ENCODE peak calls at places on chromosomes 5 and 9, in seven cellular contexts. R is H7, K is heart right ventricle, Z is small intestine, G is colonic mucosa, E is upper lobe of right lung, P is right lobe of liver. W is an unnamed sample.

GRCh38 chr9:93669958-93670207 is 93.5 kb downstream of the PHF2 start:
- DNase-seq in R (peak; percentile 36), K (no peak), Z (no peak), G (no peak), E (no peak), P (no peak), W (no peak)

GRCh38 chr9:19769213-19769612 is 19.6 kb downstream of the SLC24A2 start:
- DNase-seq in R (no peak), K (no peak), Z (no peak), G (no peak), E (no peak), P (no peak), W (no peak)

GRCh38 chr9:120698766-120699165 is 15.5 kb downstream of the MEGF9 start:
- DNase-seq in R (no peak), K (no peak), Z (no peak), G (no peak), E (no peak), P (no peak), W (no peak)

GRCh38 chr5:135204151-135204600 is 170.1 kb upstream of the PITX1 start:
- DNase-seq in R (no peak), K (no peak), Z (peak; percentile 31), G (peak; percentile 10), E (no peak), P (no peak), W (no peak)

GRCh38 chr9:71763752-71764332 is 4.5 kb downstream of the CEMIP2 start:
- DNase-seq in R (no peak), K (no peak), Z (no peak), G (no peak), E (no peak), P (no peak), W (no peak)

GRCh38 chr5:154190652-154191304 is at the start of gene GALNT10:
- DNase-seq in R (peak; percentile 35), K (peak; percentile 76), Z (peak; percentile 55), G (peak; percentile 53), E (peak; percentile 89), P (peak; percentile 76), W (peak; percentile 54)

GRCh38 chr5:77663081-77663863 is 24.8 kb upstream of the OTP start:
- DNase-seq in R (no peak), K (no peak), Z (no peak), G (no peak), E (no peak), P (no peak), W (no peak)

GRCh38 chr9:128286435-128286834 is 10.4 kb downstream of the SWI5 start:
- DNase-seq in R (no peak), K (peak; percentile 47), Z (no peak), G (no peak), E (no peak), P (no peak), W (no peak)

GRCh38 chr9:14746655-14747054 is 24.1 kb upstream of the CER1 start:
- DNase-seq in R (no peak), K (no peak), Z (no peak), G (no peak), E (no peak), P (no peak), W (no peak)

GRCh38 chr9:128747233-128747632 is 23.3 kb upstream of the ZDHHC12 start:
- DNase-seq in R (no peak), K (no peak), Z (no peak), G (no peak), E (no peak), P (no peak), W (no peak)

GRCh38 chr9:17906204-17906840 is 327.5 kb downstream of the SH3GL2 start:
- DNase-seq in R (peak; percentile 77), K (peak; percentile 18), Z (no peak), G (peak; percentile 72), E (peak; percentile 64), P (peak; percentile 51), W (no peak)
- H3K4me3 ChIP-seq in R (peak overlapping the region; percentile 49), K (peak overlapping the region; percentile 31), Z (peak overlapping the region; percentile 16), G (peak overlapping the region; percentile 59), E (peak overlapping the region; percentile 28), P (peak overlapping the region; percentile 35), W (no peak overlapping the region)

DNA sequence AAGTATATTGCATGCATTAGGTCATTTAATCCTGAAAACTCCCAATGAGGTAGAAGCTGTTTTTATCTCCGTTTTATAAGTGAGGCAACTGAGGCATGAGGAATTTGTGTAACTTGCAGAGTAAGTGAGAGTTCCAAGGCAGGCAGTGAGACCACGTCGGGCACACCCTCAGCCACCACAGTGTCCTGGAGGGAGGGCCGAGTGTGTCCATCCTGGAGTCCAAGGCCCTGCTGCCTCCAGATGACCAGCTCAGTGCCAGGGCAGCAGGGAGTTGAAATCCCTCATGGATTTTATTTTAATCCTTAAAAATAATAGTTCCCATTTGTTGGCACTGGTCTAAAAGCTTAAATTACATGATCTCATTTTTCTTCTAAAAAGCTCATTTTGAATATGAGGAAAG is 104.6 kb upstream of the SMIM23 start:
- DNase-seq in R (no peak), K (no peak), Z (no peak), G (no peak), E (no peak), P (no peak), W (no peak)
- H3K27me3 ChIP-seq in R (no peaks in the 10 kb centered on the region), K (no peaks in the 10 kb centered on the region), Z (peaks cover 2% of the 10 kb centered on the region), G (no peaks in the 10 kb centered on the region), E (no peaks in the 10 kb centered on the region), P (no peaks in the 10 kb centered on the region), W (no peaks in the 10 kb centered on the region)

GRCh38 chr9:126611592-126612328 is 2.0 kb upstream of the LMX1B start:
- DNase-seq in R (peak; percentile 97), K (peak; percentile 82), Z (peak; percentile 46), G (peak; percentile 75), E (peak; percentile 88), P (peak; percentile 78), W (peak; percentile 84)

GRCh38 chr9:126613656-126614055 is at the start of gene LMX1B:
- DNase-seq in R (peak; percentile 93), K (peak; percentile 61), Z (peak; percentile 7), G (no peak), E (peak; percentile 66), P (peak; percentile 58), W (peak; percentile 80)

GRCh38 chr9:126614088-126614454 is 343 bp downstream of the LMX1B start:
- DNase-seq in R (peak; percentile 74), K (no peak), Z (no peak), G (no peak), E (peak; percentile 67), P (no peak), W (no peak)

GRCh38 chr9:126612329-126612812 is 1.4 kb upstream of the LMX1B start:
- DNase-seq in R (peak; percentile 86), K (no peak), Z (no peak), G (no peak), E (no peak), P (peak; percentile 43), W (peak; percentile 48)

GRCh38 chr9:126612813-126613641 is 701 bp upstream of the LMX1B start:
- DNase-seq in R (peak; percentile 87), K (no peak), Z (no peak), G (no peak), E (peak; percentile 64), P (peak; percentile 52), W (no peak)
- H3K4me3 ChIP-seq in R (peak overlapping the region; percentile 43), K (peak overlapping the region; percentile 37), Z (peak overlapping the region; percentile 38), G (peak overlapping the region; percentile 9), E (peak overlapping the region; percentile 14), P (no peak overlapping the region), W (peak overlapping the region; percentile 65)

DNA sequence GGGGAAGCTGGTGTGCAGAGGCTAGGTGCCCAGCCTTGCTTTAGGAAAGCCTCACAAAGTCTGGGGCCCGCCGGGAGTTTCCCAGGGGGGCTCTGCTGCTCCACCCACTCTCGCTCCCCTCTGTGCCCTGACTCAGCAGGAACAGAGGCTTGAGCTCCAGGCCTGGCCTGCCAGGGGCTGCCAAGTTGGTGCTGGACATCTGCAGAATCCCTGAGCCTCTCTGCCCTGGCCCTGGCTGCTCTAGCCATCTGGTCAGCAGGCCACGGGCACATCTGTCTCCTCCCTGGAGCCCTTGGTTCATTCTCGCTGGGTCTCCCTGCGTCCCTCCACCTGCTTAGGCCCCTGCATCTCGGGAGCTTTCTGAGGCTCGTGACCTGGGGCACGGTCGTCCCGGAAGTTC is 626 bp upstream of the ADAMTSL2 start:
- DNase-seq in R (no peak), K (no peak), Z (no peak), G (no peak), E (no peak), P (no peak), W (no peak)
- H3K27me3 ChIP-seq in R (peaks cover 1% of the 10 kb centered on the region), K (peaks cover 32% of the 10 kb centered on the region), Z (peaks cover 5% of the 10 kb centered on the region), G (peaks cover 19% of the 10 kb centered on the region), E (peaks cover 14% of the 10 kb centered on the region), P (no peaks in the 10 kb centered on the region), W (no peaks in the 10 kb centered on the region)

DNA sequence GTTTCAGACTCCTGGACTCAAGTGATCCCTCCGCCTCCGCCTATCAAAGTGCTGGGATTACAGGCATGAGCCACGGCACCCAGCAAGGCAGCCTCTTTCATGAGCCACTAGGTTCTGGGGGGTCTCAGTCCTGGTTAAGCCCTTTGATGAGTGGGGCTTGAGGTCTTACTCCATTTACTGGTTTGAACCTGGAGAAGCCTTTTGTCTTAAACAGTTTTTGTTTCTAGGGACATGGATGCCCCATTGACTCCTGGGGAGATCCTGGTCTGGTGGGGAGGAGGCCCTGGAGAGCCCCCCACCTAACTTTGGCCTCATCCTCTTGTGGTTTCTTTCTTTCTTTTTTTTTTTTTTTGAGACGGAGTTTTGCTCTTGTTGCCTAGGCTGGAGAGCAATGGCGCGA is 6.7 kb downstream of the PRRC2B start:
- DNase-seq in R (no peak), K (no peak), Z (no peak), G (no peak), E (no peak), P (peak; percentile 5), W (no peak)
- H3K4me3 ChIP-seq in R (no peak overlapping the region), K (no peak overlapping the region), Z (no peak overlapping the region), G (no peak overlapping the region), E (no peak overlapping the region), P (no peak overlapping the region), W (no peak overlapping the region)

GRCh38 chr5:73231245-73231778 is 58.3 kb downstream of the TMEM174 start:
- DNase-seq in R (no peak), K (no peak), Z (no peak), G (no peak), E (no peak), P (no peak), W (no peak)

GRCh38 chr5:73233053-73233460 is 60.1 kb downstream of the TMEM174 start:
- DNase-seq in R (peak; percentile 61), K (no peak), Z (no peak), G (no peak), E (no peak), P (no peak), W (no peak)

GRCh38 chr5:73232266-73233041 is 59.5 kb downstream of the TMEM174 start:
- DNase-seq in R (peak; percentile 69), K (no peak), Z (no peak), G (no peak), E (no peak), P (no peak), W (no peak)

GRCh38 chr5:73234156-73234555 is 61.2 kb downstream of the TMEM174 start:
- DNase-seq in R (peak; percentile 77), K (no peak), Z (no peak), G (no peak), E (no peak), P (no peak), W (no peak)

DNA sequence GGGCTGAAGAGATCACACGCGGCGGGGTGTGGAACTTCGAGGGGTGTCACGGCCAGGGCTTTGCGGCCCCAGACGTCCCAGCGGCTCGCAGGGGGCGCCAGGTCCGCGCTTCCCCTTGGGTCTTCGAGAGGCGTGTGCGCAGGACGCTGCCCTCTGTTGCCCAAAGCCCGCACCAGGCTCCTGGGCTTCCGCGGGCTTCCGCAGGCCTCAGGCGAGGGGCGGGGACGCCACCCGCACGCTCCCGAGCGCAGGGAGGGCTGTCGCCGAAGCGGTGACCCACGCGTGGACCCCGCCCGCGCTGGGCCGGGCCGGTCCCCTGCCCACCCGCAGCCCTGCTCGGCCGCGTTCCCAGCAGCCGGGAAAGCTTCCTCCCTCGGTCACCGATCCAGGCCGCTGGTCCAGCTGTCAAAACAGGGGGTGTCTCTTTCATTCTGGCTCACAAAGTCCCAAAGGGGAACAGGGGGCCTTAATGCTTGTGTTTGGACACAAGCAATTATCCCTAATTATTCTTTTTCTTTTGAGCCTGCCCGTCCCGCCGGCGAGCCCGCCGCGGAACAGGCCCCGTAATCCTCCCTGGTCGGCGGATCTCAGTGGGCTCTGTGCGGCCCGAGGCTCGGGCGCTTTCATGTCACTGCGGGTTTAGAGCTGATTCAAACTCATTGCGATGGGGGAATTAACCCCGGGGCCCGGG is 60.6 kb downstream of the TMEM174 start:
- DNase-seq in R (peak; percentile 83), K (no peak), Z (no peak), G (no peak), E (no peak), P (no peak), W (no peak)
- H3K27me3 ChIP-seq in R (peaks cover 78% of the 10 kb centered on the region), K (peaks cover 100% of the 10 kb centered on the region), Z (peaks cover 41% of the 10 kb centered on the region), G (peaks cover 52% of the 10 kb centered on the region), E (peaks cover 95% of the 10 kb centered on the region), P (no peaks in the 10 kb centered on the region), W (no peaks in the 10 kb centered on the region)